ENCODE peak calls at places on chromosomes 16 and 17, in four cellular contexts. G is tibial artery, L is uterus, V is IMR-90. E is an unnamed sample.

GRCh38 chr17:34178047-34178446 is 77.0 kb upstream of the CCL2 start:
- DNase-seq in G (no peak), L (no peak), V (peak; percentile 21), E (no peak)

GRCh38 chr17:4739122-4740024 is at the start of the genes CXCL16 and ZMYND15:
- DNase-seq in G (peak; percentile 51), L (peak; percentile 54), V (no peak), E (peak; percentile 56)

GRCh38 chr17:82088838-82089722 is 9.0 kb downstream of the FASN start:
- DNase-seq in G (no peak), L (no peak), V (no peak), E (no peak)

GRCh38 chr17:1961187-1961586 is 63.9 kb downstream of the RTN4RL1 start:
- DNase-seq in G (no peak), L (no peak), V (no peak), E (no peak)

GRCh38 chr16:84854759-84855158 is 35.0 kb downstream of the CRISPLD2 start:
- DNase-seq in G (no peak), L (no peak), V (peak; percentile 67), E (no peak)

GRCh38 chr17:2450016-2450650 is 49.3 kb upstream of the MNT start:
- DNase-seq in G (no peak), L (no peak), V (no peak), E (no peak)

GRCh38 chr16:19005561-19006445 is 22.1 kb downstream of the TMC7 start:
- DNase-seq in G (peak; percentile 23), L (no peak), V (peak; percentile 27), E (peak; percentile 99)

GRCh38 chr17:81794509-81794908 is 9.4 kb upstream of the GCGR start:
- DNase-seq in G (no peak), L (no peak), V (no peak), E (no peak)

GRCh38 chr16:24568392-24568791 is 29.0 kb downstream of the RBBP6 start:
- DNase-seq in G (no peak), L (no peak), V (peak; percentile 43), E (no peak)

DNA sequence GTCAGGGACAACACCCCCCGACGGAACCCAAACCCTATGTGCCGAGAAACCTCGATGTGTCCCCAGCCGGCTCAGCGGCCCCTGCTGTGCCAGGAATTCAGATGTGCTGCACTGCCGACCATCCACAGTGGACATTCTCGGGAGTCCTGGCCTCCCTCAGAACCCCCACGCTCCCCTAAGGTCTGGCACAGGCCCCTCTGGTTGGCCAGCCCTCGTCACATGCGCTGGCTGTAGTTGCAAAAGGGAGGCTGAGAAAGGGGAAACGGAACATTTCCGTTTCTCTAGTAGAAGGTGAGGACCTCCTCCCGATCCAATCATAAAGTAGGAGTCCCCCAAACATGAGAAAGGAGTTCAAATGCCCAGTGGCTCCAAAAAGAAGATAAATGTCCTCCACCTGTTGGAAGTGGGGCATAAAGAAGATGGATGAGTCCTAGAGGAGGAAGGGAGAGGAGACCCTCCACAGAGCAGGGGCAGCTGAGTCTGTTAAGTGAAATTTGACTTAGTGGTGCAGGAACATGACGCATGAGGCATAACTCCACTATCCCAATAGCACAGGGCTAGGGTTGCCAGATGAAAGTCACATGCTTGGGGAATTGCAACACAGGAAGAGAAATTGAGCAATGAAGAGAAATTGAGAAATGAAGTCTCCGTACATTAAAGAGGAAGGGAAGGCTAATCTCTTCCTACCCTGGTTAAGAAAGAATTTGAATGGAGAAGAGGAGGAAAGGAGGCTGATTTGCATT is 49.3 kb upstream of the WSB1 start:
- DNase-seq in G (peak; percentile 80), L (peak; percentile 84), V (peak; percentile 96), E (peak; percentile 60)
- H3K4me3 ChIP-seq in G (peak overlapping the region; percentile 8), L (no peak overlapping the region), V (peak overlapping the region; percentile 18), E (peak overlapping the region; percentile 19)

DNA sequence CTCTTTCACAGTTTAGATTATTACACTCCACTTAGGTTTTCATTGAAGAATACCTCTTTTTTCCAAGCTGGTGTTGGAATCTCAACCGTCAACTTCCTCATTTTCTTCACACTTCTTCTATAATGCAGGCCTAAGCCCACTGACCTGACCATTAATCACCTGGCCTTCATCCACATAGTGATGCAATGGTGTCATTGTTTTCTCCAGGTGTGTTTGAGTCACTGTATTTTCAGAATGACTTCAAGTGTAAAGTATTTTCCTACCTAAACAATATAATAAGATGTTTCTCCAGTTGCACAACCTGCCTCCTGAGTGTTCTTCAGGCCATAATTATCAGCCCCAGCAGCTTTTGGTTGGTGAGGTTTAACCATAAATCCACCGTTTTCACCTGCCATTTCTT is 1675.1 kb downstream of the TP53TG3F start:
- DNase-seq in G (no peak), L (no peak), V (no peak), E (no peak)
- H3K9me3 ChIP-seq in G (no peaks in the 10 kb centered on the region), L (no peaks in the 10 kb centered on the region), V (peaks cover 3% of the 10 kb centered on the region), E (no peaks in the 10 kb centered on the region)

GRCh38 chr16:73124665-73125064 is 76.7 kb upstream of the ZFHX3 start:
- DNase-seq in G (no peak), L (no peak), V (no peak), E (no peak)

GRCh38 chr16:73124097-73124652 is 76.2 kb upstream of the ZFHX3 start:
- DNase-seq in G (no peak), L (no peak), V (peak; percentile 5), E (no peak)

GRCh38 chr16:73126453-73126853 is 78.5 kb upstream of the ZFHX3 start:
- DNase-seq in G (peak; percentile 78), L (peak; percentile 68), V (peak; percentile 61), E (no peak)

GRCh38 chr16:73125860-73126259 is 77.9 kb upstream of the ZFHX3 start:
- DNase-seq in G (peak; percentile 35), L (no peak), V (peak; percentile 66), E (peak; percentile 35)

GRCh38 chr16:73122604-73123386 is 74.9 kb upstream of the ZFHX3 start:
- DNase-seq in G (peak; percentile 59), L (peak; percentile 25), V (no peak), E (no peak)
- H3K4me3 ChIP-seq in G (peak overlapping the region; percentile 2), L (no peak overlapping the region), V (no peak overlapping the region), E (no peak overlapping the region)

GRCh38 chr16:3207086-3207953 is 19.3 kb downstream of the OR1F1 start:
- DNase-seq in G (no peak), L (no peak), V (no peak), E (no peak)
- H3K9me3 ChIP-seq in G (no peaks in the 10 kb centered on the region), L (peaks cover 5% of the 10 kb centered on the region), V (peaks cover 12% of the 10 kb centered on the region), E (peaks cover 22% of the 10 kb centered on the region)

DNA sequence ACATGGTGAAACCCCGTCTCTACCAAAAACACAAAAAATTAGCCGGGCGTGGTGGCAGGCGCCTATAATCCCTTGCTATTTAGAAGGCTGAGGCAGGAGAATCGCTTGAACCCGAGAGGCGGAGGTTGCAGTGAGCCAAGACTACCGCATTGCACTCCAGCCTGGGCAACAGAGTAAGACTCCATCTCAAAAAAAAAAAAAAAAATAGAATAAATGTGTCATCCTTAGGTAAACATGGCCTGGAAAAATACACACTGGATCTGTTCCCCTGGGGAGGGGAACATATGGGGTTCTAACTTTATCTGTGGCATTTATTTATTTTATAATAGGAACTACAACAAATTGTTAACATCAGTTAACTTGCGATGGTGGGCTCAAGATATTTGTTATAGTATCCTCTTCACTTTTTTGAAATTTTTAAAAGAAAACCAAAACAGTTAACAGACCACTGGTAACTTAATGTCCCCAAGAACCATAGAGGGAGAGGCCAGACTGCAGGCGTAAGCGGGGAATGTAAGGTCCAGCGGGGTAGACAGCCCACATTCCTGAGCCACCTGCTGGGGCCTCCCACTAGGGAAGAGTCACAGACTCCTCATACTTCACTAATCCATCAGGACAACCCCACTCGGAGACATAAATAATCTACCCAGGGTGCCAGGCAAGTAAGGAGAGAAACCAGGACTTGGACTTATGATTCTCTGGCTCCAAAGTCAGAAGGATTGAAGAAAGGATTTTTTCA is 12.5 kb upstream of the TXNDC11 start:
- DNase-seq in G (no peak), L (no peak), V (no peak), E (no peak)
- H3K4me3 ChIP-seq in G (no peak overlapping the region), L (no peak overlapping the region), V (no peak overlapping the region), E (no peak overlapping the region)

GRCh38 chr16:853306-853705 is 52.8 kb upstream of the GNG13 start:
- DNase-seq in G (no peak), L (no peak), V (no peak), E (no peak)

GRCh38 chr16:856101-856500 is 55.6 kb upstream of the GNG13 start:
- DNase-seq in G (no peak), L (no peak), V (no peak), E (no peak)

GRCh38 chr16:853981-854807 is 53.7 kb upstream of the GNG13 start:
- DNase-seq in G (no peak), L (no peak), V (no peak), E (no peak)

GRCh38 chr16:855471-855870 is 54.9 kb upstream of the GNG13 start:
- DNase-seq in G (no peak), L (no peak), V (no peak), E (no peak)

DNA sequence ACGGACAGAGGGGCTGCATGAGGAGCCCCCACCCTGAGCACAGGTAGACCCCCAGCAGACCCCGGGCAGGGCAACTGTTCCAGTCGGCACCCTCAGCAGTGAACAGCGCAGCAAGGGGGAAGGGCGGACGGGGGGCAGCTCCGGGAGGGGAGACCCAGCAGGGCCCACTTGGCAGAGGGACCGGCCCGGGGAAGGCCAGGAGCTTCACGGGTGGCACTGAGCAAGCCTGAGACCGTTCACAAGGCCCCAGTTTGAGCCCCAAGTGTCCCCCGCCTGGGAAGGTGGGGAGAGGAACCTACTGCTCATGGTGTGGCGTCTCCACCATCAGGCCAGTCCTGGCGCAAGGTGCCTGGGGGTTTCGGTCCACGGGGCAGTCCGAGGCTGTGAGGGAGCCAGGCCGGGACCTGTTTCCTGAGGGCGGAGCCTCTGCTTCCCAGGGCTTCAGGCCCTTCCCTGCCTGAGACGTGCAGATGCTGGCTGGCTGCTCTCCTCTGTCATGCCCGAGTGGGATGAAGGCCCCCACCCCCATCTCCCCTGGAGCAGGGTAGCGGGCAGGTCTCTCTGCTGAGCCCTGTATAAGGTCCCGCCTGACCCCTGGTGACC is 54.4 kb upstream of the GNG13 start:
- DNase-seq in G (no peak), L (no peak), V (no peak), E (no peak)
- H3K9me3 ChIP-seq in G (no peaks in the 10 kb centered on the region), L (no peaks in the 10 kb centered on the region), V (peaks cover 26% of the 10 kb centered on the region), E (peaks cover 12% of the 10 kb centered on the region)

GRCh38 chr16:81971853-81972252 is 39.4 kb downstream of the SDR42E1 start:
- DNase-seq in G (no peak), L (no peak), V (no peak), E (no peak)
- H3K4me3 ChIP-seq in G (no peak overlapping the region), L (no peak overlapping the region), V (no peak overlapping the region), E (no peak overlapping the region)

DNA sequence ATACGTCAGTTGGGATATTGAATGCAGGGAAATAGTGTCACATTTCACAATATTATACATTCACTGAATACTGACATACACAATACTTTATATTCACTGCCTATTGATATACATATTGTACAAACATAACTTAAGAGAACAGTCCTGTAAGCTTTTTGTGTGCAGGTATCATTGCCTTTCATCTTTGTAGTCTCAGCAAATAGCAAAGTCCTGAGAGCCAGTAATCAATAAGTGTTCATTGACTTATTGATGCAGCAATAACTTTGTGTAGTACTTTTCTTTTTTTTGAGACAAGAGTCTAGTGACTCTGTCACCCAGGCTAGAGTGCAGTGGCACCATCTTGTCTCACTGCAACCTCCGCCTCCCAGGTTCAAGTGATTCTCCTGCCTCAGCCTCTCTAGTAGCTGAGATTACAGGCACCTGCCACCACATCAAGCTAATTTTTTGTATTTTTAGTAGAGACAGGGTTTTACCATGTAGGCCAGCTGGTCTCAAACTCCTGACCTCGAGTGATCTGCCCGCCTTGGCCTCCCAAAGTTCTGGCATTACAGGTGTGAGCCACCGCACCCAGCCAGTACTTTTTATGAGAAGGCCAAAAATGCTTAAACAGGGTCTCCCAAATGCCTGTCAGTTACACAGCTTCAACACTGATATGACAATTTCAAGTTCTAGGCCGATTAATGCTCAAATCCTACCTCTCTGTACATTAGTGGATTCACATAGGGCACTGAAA is 5.4 kb upstream of the NUP85 start:
- DNase-seq in G (no peak), L (no peak), V (no peak), E (no peak)
- H3K9me3 ChIP-seq in G (no peaks in the 10 kb centered on the region), L (no peaks in the 10 kb centered on the region), V (no peaks in the 10 kb centered on the region), E (no peaks in the 10 kb centered on the region)

E was measured in MG63.